ENCODE peak calls at places on chromosomes 6 and 20, in nine cellular contexts. V is lower leg skin, Q is A549, O is spleen, D is heart left ventricle, Y is prostate gland, A is adrenal gland, C is stomach, I is upper lobe of left lung. G is an unnamed sample.

GRCh38 chr6:95577317-95578105 is at the start of gene MANEA:
- DNase-seq in A (peak; percentile 83), Q (peak; percentile 79), I (peak; percentile 96), Y (peak; percentile 56), D (peak; percentile 87), C (peak; percentile 77), O (peak; percentile 95), V (peak; percentile 78), G (peak; percentile 86)

GRCh38 chr20:6613280-6613861 is 154.1 kb upstream of the BMP2 start:
- DNase-seq in I (no peak), A (no peak), D (no peak), O (no peak), C (no peak), Q (no peak), Y (no peak), V (no peak), G (no peak)

GRCh38 chr6:139852484-139853140 is 478.2 kb upstream of the CITED2 start:
- DNase-seq in A (no peak), O (no peak), V (no peak), I (no peak), Y (no peak), C (no peak), Q (no peak), D (no peak), G (no peak)

GRCh38 chr6:164098857-164099534 is 684.5 kb downstream of the QKI start:
- DNase-seq in Y (no peak), V (no peak), D (peak; percentile 81), A (peak; percentile 69), C (peak; percentile 33), Q (no peak), O (no peak), I (no peak), G (no peak)

GRCh38 chr6:105835373-105835772 is 250.8 kb upstream of the PRDM1 start:
- DNase-seq in D (no peak), V (no peak), I (no peak), Y (no peak), O (no peak), C (no peak), Q (peak; percentile 53), A (no peak), G (no peak)

GRCh38 chr6:34462561-34462971 is 3.3 kb upstream of the PACSIN1 start:
- DNase-seq in I (no peak), A (peak; percentile 66), Q (peak; percentile 68), O (peak; percentile 48), Y (peak; percentile 43), D (peak; percentile 84), V (no peak), C (peak; percentile 50), G (no peak)

GRCh38 chr6:154738561-154738961 is 5.3 kb downstream of the SCAF8 start:
- DNase-seq in V (no peak), C (no peak), O (no peak), I (no peak), D (no peak), A (no peak), Y (no peak), Q (no peak), G (no peak)

GRCh38 chr20:48682529-48683385 is 145.0 kb downstream of the PREX1 start:
- DNase-seq in I (peak; percentile 79), Y (peak; percentile 80), V (peak; percentile 51), O (peak; percentile 76), D (peak; percentile 94), A (peak; percentile 97), Q (no peak), C (peak; percentile 97), G (peak; percentile 81)

GRCh38 chr6:15952231-15953151 is 176.4 kb upstream of the MYLIP start:
- DNase-seq in Q (no peak), O (no peak), Y (no peak), A (no peak), D (no peak), V (no peak), I (no peak), C (no peak), G (no peak)

GRCh38 chr6:132084811-132085509 is 133.8 kb upstream of the CCN2 start:
- DNase-seq in O (no peak), C (no peak), D (no peak), I (no peak), V (no peak), Y (no peak), A (no peak), Q (peak; percentile 45), G (no peak)

GRCh38 chr6:81612136-81612535 is 140.3 kb downstream of the TENT5A start:
- DNase-seq in V (no peak), D (no peak), I (no peak), Q (no peak), A (no peak), O (no peak), Y (no peak), C (no peak), G (no peak)

GRCh38 chr20:62545271-62545670 is 69.5 kb upstream of the GATA5 start:
- DNase-seq in A (no peak), D (no peak), C (no peak), V (no peak), O (no peak), Q (no peak), Y (no peak), I (peak; percentile 74), G (no peak)

GRCh38 chr20:17936791-17937687 is 31.6 kb downstream of the SNX5 start:
- DNase-seq in Q (no peak), O (no peak), I (no peak), A (no peak), V (peak; percentile 42), C (peak; percentile 76), Y (peak; percentile 19), D (peak; percentile 81), G (peak; percentile 68)

GRCh38 chr6:150638286-150638685 is 38.6 kb downstream of the PLEKHG1 start:
- DNase-seq in V (no peak), A (no peak), I (no peak), C (no peak), Y (no peak), Q (no peak), O (no peak), D (no peak), G (no peak)

GRCh38 chr6:150638765-150639164 is 39.1 kb downstream of the PLEKHG1 start:
- DNase-seq in D (no peak), O (no peak), I (no peak), Y (no peak), V (no peak), A (no peak), Q (no peak), C (no peak), G (no peak)

GRCh38 chr6:150640556-150641206 is 41.0 kb downstream of the PLEKHG1 start:
- DNase-seq in D (no peak), V (no peak), O (no peak), I (no peak), Y (no peak), C (no peak), A (no peak), Q (no peak), G (no peak)

GRCh38 chr6:150639823-150640331 is 40.2 kb downstream of the PLEKHG1 start:
- DNase-seq in Q (no peak), D (no peak), Y (no peak), V (no peak), O (no peak), C (no peak), A (no peak), I (peak; percentile 29), G (no peak)

GRCh38 chr6:150641398-150642139 is 41.9 kb downstream of the PLEKHG1 start:
- DNase-seq in I (no peak), Q (no peak), V (no peak), D (no peak), A (peak; percentile 15), Y (no peak), O (no peak), C (no peak), G (no peak)
- H3K4me3 ChIP-seq in I (peak overlapping the region; percentile 38), Q (no peak overlapping the region), V (no peak overlapping the region), D (no peak overlapping the region), A (no peak overlapping the region), Y (no peak overlapping the region), O (peak overlapping the region; percentile 52), C (peak overlapping the region; percentile 16), G (no peak overlapping the region)

DNA sequence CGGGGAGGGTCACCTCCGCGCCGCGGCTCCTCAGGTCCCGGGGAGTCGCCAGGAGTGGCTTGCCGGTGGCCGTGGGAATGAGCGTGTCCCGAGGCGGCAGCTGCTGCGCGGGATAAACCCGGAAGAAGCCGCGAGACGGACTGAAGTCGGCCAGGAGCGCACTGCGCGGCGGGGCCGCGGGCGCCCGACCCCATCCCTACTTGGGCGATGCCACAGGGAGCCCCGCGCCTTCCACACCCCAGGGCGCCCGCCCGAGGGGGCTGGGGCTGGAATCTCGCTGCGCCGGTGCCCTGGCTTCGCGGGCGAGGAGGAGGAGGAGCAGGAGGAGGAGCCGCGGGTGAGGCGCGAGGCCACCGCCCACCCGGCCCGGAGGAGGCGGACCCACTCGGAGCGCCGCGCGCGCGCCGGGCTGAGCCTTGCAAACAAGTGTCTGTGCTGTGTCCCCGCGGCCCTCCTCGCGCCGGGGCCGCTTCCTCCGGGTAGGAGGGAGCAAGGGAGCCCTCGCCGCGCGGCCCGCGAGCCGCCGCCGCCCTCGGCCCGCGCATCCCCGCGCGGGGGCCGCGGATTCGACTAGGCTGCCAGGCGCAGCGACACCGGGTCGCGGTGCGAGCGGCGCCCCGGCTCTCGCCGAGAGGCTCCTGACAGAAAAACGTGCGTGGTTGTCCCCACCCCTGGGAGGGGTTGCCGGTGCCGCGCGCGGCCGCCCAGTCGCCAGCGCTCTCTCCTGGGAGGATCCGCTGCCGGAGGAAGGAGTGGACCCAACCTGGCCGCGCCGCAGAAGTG is at the start of gene ZDHHC14:
- DNase-seq in O (peak; percentile 99), D (peak; percentile 95), A (peak; percentile 92), I (peak; percentile 99), V (peak; percentile 82), Q (peak; percentile 84), Y (peak; percentile 88), C (peak; percentile 92), G (peak; percentile 94)
- TF ChIP-seq POLR2A in O (no peak), D (peak; percentile 90), A (peak; percentile 59), I (peak; percentile 77), V (peak; percentile 14), Q (peak; percentile 66), Y (peak; percentile 78), C (no peak), G (peak; percentile 71)

GRCh38 chr20:50456452-50457324 is 53.5 kb upstream of the PTPN1 start:
- DNase-seq in C (no peak), Y (no peak), Q (no peak), O (no peak), V (no peak), I (no peak), A (no peak), D (no peak), G (no peak)
- H3K4me3 ChIP-seq in C (no peak overlapping the region), Y (no peak overlapping the region), Q (no peak overlapping the region), O (no peak overlapping the region), V (no peak overlapping the region), I (no peak overlapping the region), A (no peak overlapping the region), D (no peak overlapping the region), G (no peak overlapping the region)

DNA sequence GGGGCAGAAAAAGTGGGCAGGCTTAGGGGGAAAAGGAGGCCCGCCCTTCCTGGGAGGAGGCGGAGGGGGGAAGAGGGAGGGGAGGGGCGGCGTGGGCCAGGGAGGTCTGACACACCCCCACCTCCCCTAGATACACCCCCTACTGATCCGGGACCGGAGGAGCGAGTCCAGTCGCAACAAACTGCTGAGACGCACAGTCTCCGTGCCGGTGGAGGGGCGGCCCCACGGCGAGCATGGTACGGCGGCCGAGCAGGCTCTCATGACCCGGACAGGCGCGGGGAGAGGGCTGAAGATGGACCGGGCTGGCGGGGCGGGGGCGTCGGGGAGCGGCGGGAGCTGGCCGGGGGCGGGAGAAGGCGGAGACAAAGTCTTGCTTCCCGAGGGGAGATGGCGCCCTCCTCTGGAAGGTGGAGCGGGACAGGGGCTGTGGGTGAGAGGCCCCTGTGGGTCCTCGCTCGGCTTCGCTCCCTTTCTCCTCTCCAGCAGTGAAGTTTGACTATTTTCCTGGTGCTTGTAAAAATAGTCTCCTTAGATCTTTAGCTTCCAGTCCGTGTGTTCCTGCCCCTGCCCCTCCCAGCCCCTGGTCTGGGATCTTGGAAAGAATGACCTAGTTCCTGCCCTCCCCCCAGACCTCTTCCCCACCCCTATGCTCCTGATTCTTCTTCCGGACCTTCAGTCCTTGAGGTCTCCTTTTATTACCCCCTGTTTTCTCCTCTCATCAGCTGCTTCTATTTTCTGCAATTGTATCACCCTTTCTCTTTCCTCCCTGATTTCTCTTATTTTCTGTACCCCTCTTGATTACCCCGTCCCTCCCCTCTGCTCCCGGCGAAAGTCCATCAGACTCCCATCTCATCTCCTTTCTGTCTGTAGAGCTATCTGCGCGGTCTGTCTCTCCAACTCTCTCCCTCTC is 6.1 kb downstream of the SYNGAP1 start:
- DNase-seq in Q (peak; percentile 90), C (peak; percentile 81), D (peak; percentile 90), V (peak; percentile 81), A (peak; percentile 90), O (peak; percentile 95), Y (peak; percentile 85), I (peak; percentile 96), G (peak; percentile 91)
- TF ChIP-seq POLR2A in Q (peak; percentile 33), C (no peak), D (no peak), V (no peak), A (no peak), O (no peak), Y (no peak), I (no peak), G (no peak)

G was measured in testis.